ENCODE peak calls at places on chromosomes 3 and 15, in six cellular contexts. L is AG08395, P is amniotic epithelial cell, U is GM23338, W is ovary, Q is HTR-8/SVneo. O is an unnamed sample.

GRCh38 chr3:152330565-152330964 is 61.8 kb downstream of the MBNL1 start:
- DNase-seq in L (no peak), P (no peak), U (no peak), W (no peak), Q (no peak), O (no peak)

GRCh38 chr15:73196113-73196512 is 143.8 kb downstream of the NEO1 start:
- DNase-seq in L (no peak), P (no peak), U (no peak), W (no peak), Q (no peak), O (peak; percentile 34)

GRCh38 chr15:45179221-45179985 is 8.4 kb downstream of the SHF start:
- DNase-seq in L (peak; percentile 29), P (no peak), U (peak; percentile 84), W (no peak), Q (no peak), O (peak; percentile 79)

GRCh38 chr3:18079739-18080138 is 337.3 kb upstream of the TBC1D5 start:
- DNase-seq in L (no peak), P (no peak), U (no peak), W (no peak), Q (no peak), O (no peak)

GRCh38 chr15:74621936-74622335 is 6.3 kb downstream of the CLK3 start:
- DNase-seq in L (no peak), P (no peak), U (peak; percentile 85), W (no peak), Q (no peak), O (peak; percentile 65)

GRCh38 chr15:73575636-73576247 is 57.4 kb downstream of the NPTN start:
- DNase-seq in L (no peak), P (peak; percentile 53), U (no peak), W (no peak), Q (no peak), O (no peak)

GRCh38 chr3:194137314-194138097 is 1.6 kb downstream of the HES1 start:
- DNase-seq in L (peak; percentile 31), P (peak; percentile 59), U (peak; percentile 66), W (peak; percentile 75), Q (peak; percentile 23), O (peak; percentile 60)

GRCh38 chr3:155963557-155963956 is 93.1 kb downstream of the GMPS start:
- DNase-seq in L (peak; percentile 17), P (no peak), U (no peak), W (no peak), Q (no peak), O (no peak)

GRCh38 chr3:71399478-71399877 is 184.1 kb downstream of the FOXP1 start:
- DNase-seq in L (no peak), P (no peak), U (no peak), W (no peak), Q (no peak), O (no peak)

GRCh38 chr3:179321585-179322322 is 1.1 kb upstream of the ZNF639 start:
- DNase-seq in L (peak; percentile 44), P (peak; percentile 45), U (peak; percentile 66), W (peak; percentile 31), Q (peak; percentile 48), O (peak; percentile 48)

GRCh38 chr3:105827101-105827634 is 41.6 kb downstream of the CBLB start:
- DNase-seq in L (no peak), P (no peak), U (no peak), W (no peak), Q (no peak), O (no peak)

GRCh38 chr3:183576487-183577107 is 21.1 kb upstream of the KLHL6 start:
- DNase-seq in L (no peak), P (no peak), U (no peak), W (peak; percentile 58), Q (no peak), O (no peak)

GRCh38 chr3:140568842-140569520 is 108.9 kb upstream of the TRIM42 start:
- DNase-seq in L (no peak), P (no peak), U (no peak), W (peak; percentile 88), Q (no peak), O (no peak)

GRCh38 chr3:78974181-78974770 is 793.5 kb downstream of the ROBO1 start:
- DNase-seq in L (peak; percentile 31), P (no peak), U (no peak), W (no peak), Q (no peak), O (no peak)

GRCh38 chr3:158488670-158489069 is 82.3 kb upstream of the MLF1 start:
- DNase-seq in L (no peak), P (peak; percentile 65), U (no peak), W (no peak), Q (no peak), O (no peak)

GRCh38 chr15:69160976-69161877 is 792 bp downstream of the GLCE start:
- DNase-seq in L (peak; percentile 26), P (peak; percentile 19), U (peak; percentile 62), W (peak; percentile 49), Q (peak; percentile 38), O (peak; percentile 39)

GRCh38 chr3:177478170-177478859 is 281.0 kb upstream of the TBL1XR1 start:
- DNase-seq in L (peak; percentile 83), P (peak; percentile 100), U (no peak), W (no peak), Q (peak; percentile 72), O (no peak)

GRCh38 chr15:71730277-71731144 is 79.8 kb upstream of the NR2E3 start:
- DNase-seq in L (peak; percentile 78), P (peak; percentile 71), U (peak; percentile 80), W (no peak), Q (peak; percentile 82), O (peak; percentile 60)

GRCh38 chr3:4438296-4438695 is 28.8 kb downstream of the SUMF1 start:
- DNase-seq in L (no peak), P (no peak), U (no peak), W (no peak), Q (no peak), O (peak; percentile 33)

GRCh38 chr15:63238796-63239195 is 38.6 kb upstream of the APH1B start:
- DNase-seq in L (peak; percentile 56), P (peak; percentile 94), U (no peak), W (no peak), Q (peak; percentile 57), O (no peak)

GRCh38 chr3:20361000-20361399 is 175.0 kb upstream of the SGO1 start:
- DNase-seq in L (no peak), P (no peak), U (no peak), W (no peak), Q (no peak), O (no peak)

GRCh38 chr3:81716870-81717509 is 44.5 kb downstream of the GBE1 start:
- DNase-seq in L (no peak), P (peak; percentile 77), U (peak; percentile 3), W (no peak), Q (no peak), O (peak; percentile 3)

GRCh38 chr3:183988216-183988790 is 29.4 kb downstream of the ABCC5 start:
- DNase-seq in L (no peak), P (peak; percentile 98), U (no peak), W (no peak), Q (peak; percentile 55), O (no peak)

GRCh38 chr3:14411166-14411526 is 8.7 kb downstream of the SLC6A6 start:
- DNase-seq in L (no peak), P (no peak), U (no peak), W (no peak), Q (no peak), O (no peak)

GRCh38 chr3:127673191-127674098 is 693 bp downstream of the ABTB1 start:
- DNase-seq in L (peak; percentile 49), P (peak; percentile 38), U (peak; percentile 48), W (peak; percentile 65), Q (no peak), O (no peak)

GRCh38 chr3:105448338-105448982 is 81.8 kb downstream of the ALCAM start:
- DNase-seq in L (peak; percentile 9), P (peak; percentile 19), U (peak; percentile 28), W (no peak), Q (no peak), O (peak; percentile 89)

GRCh38 chr15:75923756-75924155 is 20.1 kb downstream of the FBXO22 start:
- DNase-seq in L (no peak), P (no peak), U (no peak), W (no peak), Q (no peak), O (no peak)

GRCh38 chr3:40207796-40208195 is 101.7 kb upstream of the EIF1B start:
- DNase-seq in L (no peak), P (peak; percentile 58), U (no peak), W (no peak), Q (no peak), O (no peak)

GRCh38 chr3:27677554-27677953 is 44.6 kb downstream of the EOMES start:
- DNase-seq in L (peak; percentile 88), P (peak; percentile 99), U (no peak), W (peak; percentile 52), Q (peak; percentile 54), O (no peak)

GRCh38 chr15:73882761-73883419 is 9.5 kb downstream of the TBC1D21 start:
- DNase-seq in L (no peak), P (no peak), U (no peak), W (no peak), Q (no peak), O (no peak)

GRCh38 chr3:59572106-59572505 is 522.3 kb upstream of the CFAP20DC start:
- DNase-seq in L (peak; percentile 10), P (peak; percentile 64), U (no peak), W (no peak), Q (no peak), O (no peak)

GRCh38 chr3:179713643-179714090 is 60.8 kb downstream of the USP13 start:
- DNase-seq in L (peak; percentile 53), P (peak; percentile 68), U (peak; percentile 33), W (no peak), Q (no peak), O (peak; percentile 45)

GRCh38 chr15:101047301-101047781 is 128.2 kb downstream of the LRRK1 start:
- DNase-seq in L (no peak), P (no peak), U (peak; percentile 55), W (peak; percentile 35), Q (no peak), O (no peak)

GRCh38 chr3:106114220-106114619 is 245.4 kb upstream of the CBLB start:
- DNase-seq in L (no peak), P (peak; percentile 78), U (no peak), W (no peak), Q (no peak), O (no peak)

GRCh38 chr15:74307827-74308642 is 59.4 kb downstream of the CYP11A1 start:
- DNase-seq in L (peak; percentile 86), P (peak; percentile 45), U (peak; percentile 82), W (peak; percentile 70), Q (peak; percentile 87), O (peak; percentile 82)

GRCh38 chr3:71305246-71306206 is 278.0 kb downstream of the FOXP1 start:
- DNase-seq in L (no peak), P (peak; percentile 35), U (peak; percentile 95), W (peak; percentile 39), Q (peak; percentile 12), O (peak; percentile 92)

GRCh38 chr3:40504636-40505430 is 1.0 kb upstream of the ZNF620 start:
- DNase-seq in L (peak; percentile 90), P (peak; percentile 99), U (no peak), W (peak; percentile 40), Q (peak; percentile 67), O (peak; percentile 40)